ENCODE peak calls at places on chromosome 9, in eight cellular contexts. N is activated naive CD4-positive, alpha-beta T cell treated with Interleukin-2 at 50 U/mL for 16 hours; V is WTC11; T is posterior cingulate gyrus; C is activated CD4-positive, CD25-positive, alpha-beta regulatory T cell; L is nephron progenitor cell; X is stimulated activated CD8-positive, alpha-beta memory T cell treated with anti-CD3 and anti-CD28 coated beads, Interleukin-2, amount 100 ng/mL, for 1 hour; Q is left ventricle myocardium inferior. Z is an unnamed sample.

GRCh38 chr9:31103836-31104235 is 1280.6 kb upstream of the ACO1 start:
- DNase-seq in V (no peak), T (no peak), X (no peak), N (no peak), Q (no peak), C (no peak), L (no peak), Z (no peak)

GRCh38 chr9:24257726-24258125 is 288.0 kb downstream of the IZUMO3 start:
- DNase-seq in T (no peak), V (no peak), N (no peak), L (no peak), X (no peak), Q (no peak), C (no peak), Z (no peak)

GRCh38 chr9:14353222-14354056 is 39.5 kb upstream of the NFIB start:
- DNase-seq in Q (peak; percentile 96), X (peak; percentile 12), V (peak; percentile 98), T (peak; percentile 99), C (peak; percentile 10), L (peak; percentile 97), N (peak; percentile 80), Z (peak; percentile 33)

GRCh38 chr9:104108315-104108714 is 14.2 kb downstream of the SMC2 start:
- DNase-seq in Q (no peak), L (no peak), C (no peak), X (no peak), V (no peak), T (no peak), N (no peak), Z (no peak)

GRCh38 chr9:6098431-6098830 is 83.0 kb upstream of the RANBP6 start:
- DNase-seq in N (no peak), L (no peak), T (no peak), C (no peak), V (no peak), Q (no peak), X (no peak), Z (no peak)

GRCh38 chr9:38386319-38386895 is 6.1 kb upstream of the ALDH1B1 start:
- DNase-seq in T (no peak), Q (no peak), N (no peak), V (no peak), L (no peak), C (no peak), X (no peak), Z (no peak)

GRCh38 chr9:113988951-113989780 is 88.9 kb downstream of the AMBP start:
- DNase-seq in C (no peak), X (no peak), T (no peak), V (no peak), L (no peak), Q (peak; percentile 65), N (no peak), Z (no peak)

GRCh38 chr9:21904371-21904770 is 89.8 kb downstream of the CDKN2A start:
- DNase-seq in L (no peak), V (no peak), Q (no peak), C (no peak), T (no peak), N (no peak), X (no peak), Z (no peak)

GRCh38 chr9:91750343-91750742 is 199.7 kb downstream of the ROR2 start:
- DNase-seq in V (no peak), C (no peak), Q (no peak), N (no peak), X (no peak), T (no peak), L (no peak), Z (no peak)

GRCh38 chr9:136662656-136663310 is at the start of gene EGFL7:
- DNase-seq in C (no peak), V (no peak), N (no peak), X (no peak), Q (peak; percentile 75), T (no peak), L (no peak), Z (no peak)

GRCh38 chr9:126317513-126317912 is 9.1 kb upstream of the MVB12B start:
- DNase-seq in Q (no peak), C (peak; percentile 8), L (no peak), X (no peak), V (no peak), N (peak; percentile 44), T (peak; percentile 25), Z (no peak)

GRCh38 chr9:25261445-25261844 is 416.8 kb downstream of the TUSC1 start:
- DNase-seq in Q (no peak), T (no peak), L (no peak), N (no peak), X (no peak), V (no peak), C (no peak), Z (no peak)

GRCh38 chr9:18726546-18726945 is 252.6 kb downstream of the ADAMTSL1 start:
- DNase-seq in Q (no peak), X (no peak), T (no peak), L (no peak), N (no peak), C (no peak), V (no peak), Z (no peak)

GRCh38 chr9:20988061-20988460 is 43.4 kb downstream of the HACD4 start:
- DNase-seq in Q (no peak), N (no peak), C (no peak), T (no peak), V (no peak), L (no peak), X (no peak), Z (no peak)

GRCh38 chr9:35313911-35314310 is 152.1 kb downstream of the UNC13B start:
- DNase-seq in T (no peak), V (no peak), X (no peak), L (no peak), Q (no peak), N (no peak), C (no peak), Z (no peak)

GRCh38 chr9:83294816-83295215 is 231.9 kb upstream of the RASEF start:
- DNase-seq in X (no peak), T (no peak), N (no peak), L (no peak), V (no peak), C (no peak), Q (no peak), Z (no peak)

GRCh38 chr9:126705767-126706697 is 92.3 kb downstream of the LMX1B start:
- DNase-seq in Q (peak; percentile 64), T (peak; percentile 49), X (peak; percentile 47), V (peak; percentile 91), L (peak; percentile 53), C (peak; percentile 33), N (peak; percentile 80), Z (peak; percentile 63)

GRCh38 chr9:72633966-72634365 is 112.6 kb downstream of the TMC1 start:
- DNase-seq in Q (no peak), T (no peak), X (no peak), C (no peak), N (peak; percentile 48), V (no peak), L (no peak), Z (no peak)

GRCh38 chr9:33661186-33661585 is 134.2 kb upstream of the PRSS3 start:
- DNase-seq in C (no peak), Q (no peak), L (no peak), T (no peak), X (no peak), V (no peak), N (no peak), Z (no peak)

GRCh38 chr9:76699966-76700365 is 64.3 kb upstream of the PCA3 start:
- DNase-seq in V (no peak), C (no peak), X (no peak), T (no peak), N (no peak), L (no peak), Q (no peak), Z (no peak)

GRCh38 chr9:36136277-36136893 is at the start of gene GLIPR2:
- DNase-seq in N (peak; percentile 81), V (peak; percentile 60), T (peak; percentile 66), Q (peak; percentile 83), C (peak; percentile 68), L (peak; percentile 72), X (peak; percentile 62), Z (peak; percentile 67)

GRCh38 chr9:88773119-88773518 is 218.1 kb upstream of the S1PR3 start:
- DNase-seq in Q (no peak), X (no peak), V (no peak), N (no peak), L (no peak), T (no peak), C (no peak), Z (no peak)

GRCh38 chr9:85151247-85151646 is 481.7 kb downstream of the NTRK2 start:
- DNase-seq in V (no peak), X (no peak), C (no peak), T (no peak), N (no peak), Q (no peak), L (no peak), Z (no peak)

GRCh38 chr9:82363666-82364065 is 375.1 kb downstream of the SPATA31D1 start:
- DNase-seq in X (no peak), C (no peak), N (no peak), Q (no peak), T (no peak), L (no peak), V (no peak), Z (no peak)

GRCh38 chr9:76893395-76893932 is 12.4 kb downstream of the PRUNE2 start:
- DNase-seq in L (no peak), C (no peak), X (no peak), N (no peak), T (peak; percentile 80), Q (no peak), V (no peak), Z (no peak)

GRCh38 chr9:114989600-114990410 is 59.4 kb upstream of the TNFSF8 start:
- DNase-seq in C (no peak), Q (no peak), N (peak; percentile 66), T (no peak), V (no peak), X (no peak), L (no peak), Z (no peak)

GRCh38 chr9:113675475-113675941 is 200.6 kb upstream of the ZNF618 start:
- DNase-seq in V (no peak), N (no peak), C (no peak), X (no peak), T (no peak), L (no peak), Q (peak; percentile 67), Z (no peak)

GRCh38 chr9:61673664-61674381 is 484.0 kb downstream of the SPATA31A7 start:
- DNase-seq in V (no peak), T (no peak), N (no peak), Q (no peak), C (no peak), X (no peak), L (no peak), Z (no peak)

GRCh38 chr9:113005777-113006176 is 6.2 kb downstream of the ZNF883 start:
- DNase-seq in X (no peak), L (no peak), V (no peak), N (no peak), C (no peak), Q (no peak), T (no peak), Z (no peak)

GRCh38 chr9:119453980-119454379 is 84.7 kb upstream of the BRINP1 start:
- DNase-seq in C (no peak), X (no peak), N (no peak), T (no peak), V (no peak), L (no peak), Q (no peak), Z (no peak)

GRCh38 chr9:37300620-37301368 is 121.7 kb upstream of the GRHPR start:
- DNase-seq in C (no peak), N (no peak), T (no peak), V (no peak), L (no peak), Q (no peak), X (no peak), Z (no peak)

GRCh38 chr9:136722093-136722968 is 10.0 kb downstream of the DIPK1B start:
- DNase-seq in N (no peak), T (no peak), L (no peak), X (no peak), V (no peak), Q (no peak), C (no peak), Z (no peak)

GRCh38 chr9:70398145-70398556 is 16.3 kb downstream of the KLF9 start:
- DNase-seq in V (no peak), C (no peak), L (no peak), N (no peak), Q (no peak), X (no peak), T (no peak), Z (peak; percentile 25)

GRCh38 chr9:36745977-36746376 is 173.3 kb downstream of the MELK start:
- DNase-seq in T (no peak), X (no peak), V (no peak), L (no peak), C (no peak), Q (no peak), N (no peak), Z (no peak)